ENCODE peak calls at places on chromosome 12, in eight cellular contexts. D is IMR-90, G is A549, J is uterus, U is H1, S is prostate gland, N is HCT116, T is stomach. L is an unnamed sample. For H3K9me3, the result is how much of the 10 kb centered on the place peaks cover.

GRCh38 chr12:89343127-89343526 is 9.2 kb downstream of the DUSP6 start:
- DNase-seq in T (no peak), D (no peak), G (no peak), U (no peak), N (no peak), S (no peak), J (peak), L (peak)

GRCh38 chr12:3076730-3077571 is at the start of gene TSPAN9:
- DNase-seq in T (peak), G (peak), N (no peak), J (peak), U (no peak), S (peak), D (peak), L (peak)

GRCh38 chr12:62658910-62659309 is 192.3 kb downstream of the MON2 start:
- DNase-seq in D (no peak), N (no peak), G (no peak), U (no peak), J (no peak), S (no peak), T (no peak), L (no peak)

GRCh38 chr12:116892741-116893140 is 11.5 kb upstream of the HRK start:
- DNase-seq in J (no peak), D (no peak), N (no peak), T (no peak), U (no peak), S (no peak), G (no peak), L (no peak)

GRCh38 chr12:27055966-27056365 is 26.4 kb downstream of the C12orf71 start:
- DNase-seq in D (no peak), G (no peak), U (no peak), J (no peak), N (no peak), T (no peak), S (no peak), L (no peak)

GRCh38 chr12:58306266-58306995 is 365.1 kb downstream of the ATP23 start:
- DNase-seq in N (no peak), J (no peak), G (no peak), S (no peak), U (no peak), D (no peak), T (no peak), L (no peak)

GRCh38 chr12:30701056-30701455 is 5.4 kb upstream of the IPO8 start:
- DNase-seq in D (peak), U (no peak), S (no peak), N (no peak), G (no peak), T (no peak), J (no peak), L (no peak)

GRCh38 chr12:114898159-114898558 is 214.2 kb upstream of the TBX3 start:
- DNase-seq in J (no peak), S (no peak), T (no peak), D (no peak), U (no peak), G (no peak), N (no peak), L (no peak)

GRCh38 chr12:4272976-4273650 is 449 bp upstream of the CCND2 start:
- DNase-seq in T (no peak), S (no peak), N (no peak), J (no peak), G (no peak), U (no peak), D (no peak), L (no peak)
- H3K4me3 ChIP-seq in T (peak), S (peak), N (no peak), J (peak), G (peak), U (peak), D (no peak), L (peak)

GRCh38 chr12:46358325-46358700 is 14.3 kb downstream of the SLC38A2 start:
- DNase-seq in G (no peak), D (no peak), N (no peak), U (no peak), J (no peak), S (no peak), T (no peak), L (no peak)

GRCh38 chr12:46357438-46358324 is 14.9 kb downstream of the SLC38A2 start:
- DNase-seq in G (peak), U (no peak), S (no peak), N (peak), T (no peak), J (no peak), D (peak), L (no peak)

GRCh38 chr12:46360370-46360769 is 12.2 kb downstream of the SLC38A2 start:
- DNase-seq in S (no peak), N (no peak), U (no peak), G (no peak), J (no peak), D (no peak), T (no peak), L (no peak)

GRCh38 chr12:46359667-46360280 is 12.8 kb downstream of the SLC38A2 start:
- DNase-seq in T (no peak), G (no peak), N (no peak), S (no peak), J (no peak), D (no peak), U (no peak), L (no peak)

GRCh38 chr12:46358791-46359666 is 13.5 kb downstream of the SLC38A2 start:
- DNase-seq in T (no peak), G (no peak), S (no peak), U (no peak), N (no peak), D (no peak), J (no peak), L (no peak)
- TF ChIP-seq POLR2A in T (no peak), G (no peak), S (no peak), U (peak), N (no peak), D (no peak), J (no peak), L (no peak)

DNA sequence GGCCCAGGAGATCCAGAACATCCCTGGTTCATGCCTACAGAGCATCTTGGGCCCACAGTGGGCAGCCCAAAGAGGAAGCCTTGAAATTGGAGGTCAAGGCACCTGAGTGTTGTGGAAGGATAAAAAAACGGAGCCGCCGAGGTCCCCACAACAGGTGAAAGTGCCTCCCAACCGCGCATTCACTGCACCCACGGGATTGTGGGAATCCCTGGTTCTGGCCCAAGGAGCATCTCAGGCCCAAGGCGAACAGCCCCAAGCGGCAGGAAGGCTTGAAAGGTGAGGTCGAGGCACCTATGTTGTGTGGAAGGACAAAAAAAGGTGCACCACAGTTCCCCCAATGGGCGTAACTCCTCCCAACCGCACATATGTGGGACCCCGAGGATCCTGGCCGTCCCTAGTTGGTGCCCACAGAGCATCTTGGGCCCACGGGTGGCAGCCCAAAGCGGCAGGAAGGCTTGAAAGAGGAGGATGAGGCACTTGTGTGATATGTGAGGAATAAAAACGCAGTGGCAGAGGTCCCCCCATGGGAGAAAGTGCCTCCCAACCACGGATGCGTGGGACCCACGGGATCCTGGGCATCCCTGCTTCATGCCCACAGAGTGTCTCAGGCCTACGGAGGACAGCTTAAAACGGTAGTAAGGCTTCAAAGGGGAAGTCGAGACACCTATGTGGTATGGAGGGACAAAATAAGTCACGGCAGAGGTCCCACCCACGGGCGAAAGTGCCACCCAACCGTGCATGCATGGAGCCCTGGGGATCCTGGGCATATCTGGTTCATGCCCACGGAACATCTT is 583.9 kb downstream of the ALG10 start:
- DNase-seq in J (peak), N (no peak), T (no peak), S (no peak), G (no peak), U (no peak), D (no peak), L (no peak)
- H3K9me3 ChIP-seq in J (under half), N (under half), T (half or more), S (under half), G (under half), U (half or more), D (under half), L (half or more)

DNA sequence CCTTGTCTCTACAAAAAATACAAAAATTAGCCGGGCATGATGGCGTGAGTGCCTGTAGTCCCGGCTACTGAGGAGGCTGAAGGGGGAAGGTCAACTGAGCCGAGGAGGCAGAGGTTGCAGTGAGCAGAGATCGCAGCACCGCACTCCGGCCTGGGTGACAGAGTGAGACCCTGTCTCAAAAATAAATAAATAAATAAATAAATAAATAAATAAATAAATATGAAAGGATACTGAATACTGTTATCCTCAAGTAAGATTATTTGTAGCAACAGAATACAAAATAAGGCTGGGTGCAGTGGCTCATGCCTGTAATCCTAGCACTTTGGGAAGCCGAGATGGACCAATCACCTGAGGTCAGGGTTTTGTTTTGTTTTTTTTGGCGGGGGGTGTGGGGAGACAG is 1.9 kb downstream of the RNF41 start:
- DNase-seq in N (no peak), D (no peak), S (no peak), U (no peak), G (no peak), J (no peak), T (no peak), L (no peak)
- H3K4me3 ChIP-seq in N (no peak), D (no peak), S (peak), U (no peak), G (no peak), J (no peak), T (no peak), L (no peak)

GRCh38 chr12:48996794-48997718 is 2.1 kb downstream of the DDN start:
- DNase-seq in N (no peak), J (peak), G (peak), U (no peak), D (peak), S (peak), T (peak), L (peak)

GRCh38 chr12:48997719-48998496 is 1.3 kb downstream of the DDN start:
- DNase-seq in J (no peak), U (no peak), D (no peak), G (peak), T (peak), N (no peak), S (no peak), L (no peak)

GRCh38 chr12:49000346-49000745 is 1.2 kb upstream of the DDN start:
- DNase-seq in S (no peak), U (no peak), J (no peak), D (no peak), G (no peak), T (no peak), N (no peak), L (no peak)

GRCh38 chr12:48998497-48999353 is 450 bp downstream of the DDN start:
- DNase-seq in G (peak), T (peak), N (no peak), S (no peak), J (no peak), U (no peak), D (peak), L (peak)

GRCh38 chr12:48999371-49000131 is at the start of gene DDN:
- DNase-seq in T (peak), D (peak), G (peak), S (no peak), U (no peak), J (no peak), N (peak), L (peak)
- TF ChIP-seq POLR2A in T (no peak), D (no peak), G (no peak), S (no peak), U (no peak), J (no peak), N (peak), L (no peak)

GRCh38 chr12:93873561-93873960 is 196.4 kb downstream of the CRADD start:
- DNase-seq in N (no peak), U (no peak), T (no peak), J (no peak), G (no peak), D (no peak), S (no peak), L (no peak)
- H3K9me3 ChIP-seq in N (under half), U (under half), T (half or more), J (under half), G (half or more), D (under half), S (under half), L (under half)

GRCh38 chr12:79848321-79848720 is 86.6 kb downstream of the PPP1R12A start:
- DNase-seq in J (no peak), D (peak), S (no peak), N (no peak), U (no peak), T (no peak), G (no peak), L (no peak)
- H3K4me3 ChIP-seq in J (no peak), D (no peak), S (no peak), N (no peak), U (no peak), T (no peak), G (no peak), L (no peak)

DNA sequence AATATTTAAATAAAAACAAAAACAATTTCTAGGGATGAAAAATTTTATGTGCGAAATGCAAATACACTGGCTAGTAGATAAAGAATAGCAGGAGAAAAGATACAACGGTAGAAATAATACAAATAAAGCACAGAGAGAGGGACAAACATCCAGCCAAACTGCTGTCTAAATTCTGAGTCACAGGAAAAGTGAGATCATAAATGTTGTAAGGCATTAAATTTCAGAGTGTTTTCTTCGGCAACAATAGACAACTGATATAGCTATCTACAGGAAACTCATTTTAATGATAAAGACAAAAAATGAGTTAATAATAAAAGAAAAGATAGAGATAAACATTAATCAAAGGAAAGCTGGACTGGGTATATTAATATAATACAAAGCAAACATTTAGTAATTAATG is 122.2 kb downstream of the NTS start:
- DNase-seq in T (no peak), N (no peak), G (no peak), U (no peak), J (no peak), D (no peak), S (no peak), L (no peak)
- TF ChIP-seq POLR2A in T (no peak), N (no peak), G (no peak), U (no peak), J (no peak), D (no peak), S (no peak), L (no peak)

DNA sequence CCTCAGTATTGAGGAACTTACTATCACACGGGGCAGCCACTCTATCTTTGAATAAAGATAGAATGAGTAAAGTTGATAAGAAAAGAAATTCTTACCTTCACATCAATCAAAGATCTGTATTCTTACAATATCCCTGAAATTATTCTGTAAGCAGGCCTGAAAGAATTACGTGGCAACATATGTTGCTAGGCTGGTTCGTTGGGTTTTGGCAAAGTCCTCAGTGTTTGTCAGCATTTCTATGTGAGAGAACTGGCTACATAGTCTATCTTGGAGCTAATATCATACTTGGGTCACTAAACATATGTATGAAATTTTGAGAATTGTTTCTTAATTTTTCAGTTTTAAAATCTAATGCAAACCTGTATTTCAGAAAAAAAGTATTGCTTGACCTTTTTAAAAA is 412.2 kb upstream of the GARIN6 start:
- DNase-seq in D (no peak), U (no peak), S (no peak), T (no peak), N (no peak), G (no peak), J (no peak), L (no peak)
- H3K9me3 ChIP-seq in D (under half), U (under half), S (under half), T (under half), N (under half), G (under half), J (under half), L (under half)

DNA sequence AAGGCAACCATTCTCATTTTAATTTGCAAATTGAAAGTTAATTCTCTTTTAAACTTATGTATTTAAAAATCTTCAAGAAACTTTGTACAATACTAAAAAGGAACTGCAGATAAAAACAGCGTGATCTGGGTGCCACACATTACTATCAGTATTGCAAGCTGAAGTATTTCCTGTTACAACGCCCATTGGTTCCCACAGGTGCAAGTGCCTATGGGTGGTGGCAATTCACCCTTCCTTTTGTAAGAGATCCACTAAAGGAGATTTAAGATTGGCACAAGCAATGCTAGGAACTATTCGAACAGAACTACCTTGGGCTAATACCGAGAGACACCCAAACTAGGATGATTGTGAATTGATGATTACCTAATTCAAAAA is 13.2 kb downstream of the TAOK3 start:
- DNase-seq in D (no peak), J (no peak), U (no peak), T (no peak), G (no peak), N (no peak), S (no peak), L (no peak)
- H3K4me3 ChIP-seq in D (no peak), J (no peak), U (no peak), T (peak), G (no peak), N (no peak), S (no peak), L (no peak)